ENCODE peak calls at places on chromosomes 7 and 10, in four cellular contexts. E is A549, V is brain microvascular endothelial cell, S is body of pancreas. I is an unnamed sample.

GRCh38 chr10:85609509-85609908 is 757.1 kb downstream of the GRID1 start:
- DNase-seq in E (no peak), V (no peak), S (no peak), I (no peak)

GRCh38 chr10:89296227-89296648 is 5.6 kb upstream of the IFIT2 start:
- DNase-seq in E (no peak), V (no peak), S (no peak), I (no peak)

GRCh38 chr7:42730621-42731020 is 181.2 kb downstream of the C7orf25 start:
- DNase-seq in E (no peak), V (no peak), S (no peak), I (no peak)

GRCh38 chr7:75951506-75951905 is 36.6 kb downstream of the POR start:
- DNase-seq in E (no peak), V (peak; percentile 56), S (no peak), I (no peak)

GRCh38 chr7:95927781-95928180 is 155.4 kb downstream of the DYNC1I1 start:
- DNase-seq in E (no peak), V (no peak), S (no peak), I (no peak)

GRCh38 chr7:132569884-132570614 is 6.2 kb downstream of the PLXNA4 start:
- DNase-seq in E (no peak), V (no peak), S (no peak), I (no peak)

GRCh38 chr7:105473163-105473562 is 48.9 kb downstream of the PUS7 start:
- DNase-seq in E (no peak), V (peak; percentile 71), S (no peak), I (no peak)

GRCh38 chr7:30382607-30383006 is 96.0 kb downstream of the NOD1 start:
- DNase-seq in E (no peak), V (no peak), S (no peak), I (no peak)

GRCh38 chr10:50260791-50261281 is 9.5 kb upstream of the ASAH2 start:
- DNase-seq in E (no peak), V (no peak), S (no peak), I (no peak)

GRCh38 chr7:89085580-89085979 is 290.0 kb upstream of the TEX47 start:
- DNase-seq in E (no peak), V (no peak), S (no peak), I (no peak)

GRCh38 chr10:131200856-131201470 is 110.6 kb downstream of the TCERG1L start:
- DNase-seq in E (no peak), V (no peak), S (no peak), I (peak; percentile 26)

GRCh38 chr10:7687228-7687907 is 15.7 kb upstream of the ITIH2 start:
- DNase-seq in E (peak; percentile 74), V (peak; percentile 86), S (peak; percentile 81), I (peak; percentile 56)

GRCh38 chr7:82506702-82507101 is 63.1 kb upstream of the CACNA2D1 start:
- DNase-seq in E (no peak), V (peak; percentile 34), S (no peak), I (no peak)

GRCh38 chr7:93198472-93198871 is 27.8 kb downstream of the HEPACAM2 start:
- DNase-seq in E (no peak), V (no peak), S (no peak), I (no peak)

GRCh38 chr7:81534446-81534845 is 235.4 kb downstream of the HGF start:
- DNase-seq in E (no peak), V (no peak), S (no peak), I (no peak)

GRCh38 chr7:57205000-57205399 is 72.8 kb upstream of the ZNF479 start:
- DNase-seq in E (no peak), V (no peak), S (no peak), I (no peak)

GRCh38 chr7:20598479-20599419 is 16.7 kb upstream of the ABCB5 start:
- DNase-seq in E (peak; percentile 33), V (peak; percentile 23), S (no peak), I (no peak)

GRCh38 chr10:89952314-89952713 is 250.9 kb downstream of the KIF20B start:
- DNase-seq in E (no peak), V (no peak), S (no peak), I (no peak)

GRCh38 chr7:68258569-68258968 is 1261.9 kb downstream of the TYW1 start:
- DNase-seq in E (no peak), V (no peak), S (no peak), I (no peak)

GRCh38 chr7:143257501-143257900 is 5.7 kb upstream of the GSTK1 start:
- DNase-seq in E (peak; percentile 25), V (no peak), S (no peak), I (no peak)

GRCh38 chr10:102642553-102643345 is 1.5 kb upstream of the TRIM8 start:
- DNase-seq in E (no peak), V (peak; percentile 56), S (peak; percentile 75), I (no peak)

GRCh38 chr10:88428442-88428841 is 154.7 kb downstream of the RNLS start:
- DNase-seq in E (peak; percentile 17), V (peak; percentile 53), S (no peak), I (no peak)

GRCh38 chr10:74111799-74112198 is 38.8 kb downstream of the AP3M1 start:
- DNase-seq in E (no peak), V (no peak), S (no peak), I (no peak)

GRCh38 chr10:102523250-102524029 is 19.7 kb downstream of the SUFU start:
- DNase-seq in E (no peak), V (peak; percentile 47), S (no peak), I (no peak)

GRCh38 chr10:71978476-71978875 is 14.3 kb downstream of the CHST3 start:
- DNase-seq in E (no peak), V (no peak), S (no peak), I (no peak)

GRCh38 chr10:47438857-47439474 is 44.9 kb downstream of the ANXA8 start:
- DNase-seq in E (peak; percentile 65), V (peak; percentile 83), S (peak; percentile 73), I (peak; percentile 51)

GRCh38 chr10:131355116-131355515 is 43.6 kb upstream of the TCERG1L start:
- DNase-seq in E (no peak), V (no peak), S (no peak), I (no peak)

GRCh38 chr10:128345331-128345730 is 219.1 kb upstream of the MKI67 start:
- DNase-seq in E (no peak), V (no peak), S (no peak), I (no peak)

GRCh38 chr7:136912339-136912738 is 43.9 kb downstream of the CHRM2 start:
- DNase-seq in E (no peak), V (peak; percentile 32), S (no peak), I (no peak)

GRCh38 chr7:142168746-142169145 is 57.2 kb downstream of the MGAM2 start:
- DNase-seq in E (no peak), V (peak; percentile 67), S (no peak), I (no peak)

GRCh38 chr7:74625446-74625845 is 32.1 kb upstream of the GTF2I start:
- DNase-seq in E (no peak), V (peak; percentile 8), S (no peak), I (no peak)

GRCh38 chr10:88108115-88108610 is 244.7 kb downstream of the PTEN start:
- DNase-seq in E (no peak), V (no peak), S (no peak), I (no peak)

GRCh38 chr10:17801507-17801906 is 7.6 kb upstream of the MRC1 start:
- DNase-seq in E (no peak), V (no peak), S (no peak), I (no peak)

GRCh38 chr7:107946451-107946850 is 55.5 kb downstream of the DLD start:
- DNase-seq in E (no peak), V (peak; percentile 35), S (no peak), I (no peak)
- TF ChIP-seq CTCF in E (no peak), V (peak; percentile 10), S (no peak), I (no peak)

GRCh38 chr10:69328346-69328687 is 50.0 kb downstream of the HK1 start:
- DNase-seq in E (no peak), V (no peak), S (no peak), I (no peak)

GRCh38 chr10:69324583-69324982 is 46.3 kb downstream of the HK1 start:
- DNase-seq in E (no peak), V (no peak), S (no peak), I (no peak)

GRCh38 chr10:69329721-69330178 is 51.5 kb downstream of the HK1 start:
- DNase-seq in E (no peak), V (no peak), S (no peak), I (no peak)

GRCh38 chr10:69326692-69327091 is 48.4 kb downstream of the HK1 start:
- DNase-seq in E (no peak), V (no peak), S (no peak), I (no peak)

DNA sequence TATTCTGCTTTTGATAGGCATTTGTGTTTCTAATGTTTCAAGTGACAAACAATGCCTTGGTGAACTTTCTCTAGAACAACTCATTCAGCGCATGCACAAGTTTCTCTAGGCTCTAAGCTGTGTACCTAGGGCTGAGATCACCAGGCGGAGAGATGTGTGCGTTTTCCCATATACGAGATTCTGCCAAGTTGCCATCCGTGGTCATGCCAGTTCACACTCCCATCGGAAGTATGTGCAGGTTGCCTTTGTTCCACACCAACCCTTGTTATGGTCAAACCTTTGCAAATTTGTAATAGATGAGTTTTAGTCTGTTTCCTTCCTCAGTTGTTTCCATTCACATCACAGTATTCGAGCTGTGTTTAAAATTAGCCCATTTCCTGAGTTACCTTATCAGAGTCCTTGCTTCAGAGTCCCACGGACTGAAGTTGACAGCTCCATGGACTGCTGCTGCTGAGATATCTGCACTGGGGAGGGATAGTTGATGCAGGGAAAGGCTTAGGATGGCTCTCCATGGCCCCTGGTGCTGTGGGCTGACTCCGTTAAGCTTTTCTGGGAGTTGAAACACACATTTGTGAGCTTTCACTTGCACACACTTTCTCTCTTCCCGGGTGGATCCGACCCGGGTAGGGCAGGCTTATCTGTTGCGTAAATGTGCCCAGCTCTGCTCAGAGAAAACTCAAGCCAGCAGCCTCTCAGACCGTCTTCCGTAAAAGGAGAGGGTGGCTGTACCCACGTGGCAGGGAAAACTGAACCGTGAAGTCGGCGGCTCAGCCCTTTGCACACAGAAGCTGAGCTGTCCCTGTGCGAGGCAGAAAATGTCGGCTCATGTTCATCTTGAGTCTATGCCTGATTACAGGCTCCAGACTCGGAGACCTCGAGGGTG is 49.4 kb downstream of the HK1 start:
- DNase-seq in E (no peak), V (peak; percentile 50), S (peak; percentile 41), I (no peak)
- H3K27ac ChIP-seq in E (no peak overlapping the region), V (peak overlapping the region; percentile 22), S (peak overlapping the region; percentile 33), I (peak overlapping the region; percentile 84)

DNA sequence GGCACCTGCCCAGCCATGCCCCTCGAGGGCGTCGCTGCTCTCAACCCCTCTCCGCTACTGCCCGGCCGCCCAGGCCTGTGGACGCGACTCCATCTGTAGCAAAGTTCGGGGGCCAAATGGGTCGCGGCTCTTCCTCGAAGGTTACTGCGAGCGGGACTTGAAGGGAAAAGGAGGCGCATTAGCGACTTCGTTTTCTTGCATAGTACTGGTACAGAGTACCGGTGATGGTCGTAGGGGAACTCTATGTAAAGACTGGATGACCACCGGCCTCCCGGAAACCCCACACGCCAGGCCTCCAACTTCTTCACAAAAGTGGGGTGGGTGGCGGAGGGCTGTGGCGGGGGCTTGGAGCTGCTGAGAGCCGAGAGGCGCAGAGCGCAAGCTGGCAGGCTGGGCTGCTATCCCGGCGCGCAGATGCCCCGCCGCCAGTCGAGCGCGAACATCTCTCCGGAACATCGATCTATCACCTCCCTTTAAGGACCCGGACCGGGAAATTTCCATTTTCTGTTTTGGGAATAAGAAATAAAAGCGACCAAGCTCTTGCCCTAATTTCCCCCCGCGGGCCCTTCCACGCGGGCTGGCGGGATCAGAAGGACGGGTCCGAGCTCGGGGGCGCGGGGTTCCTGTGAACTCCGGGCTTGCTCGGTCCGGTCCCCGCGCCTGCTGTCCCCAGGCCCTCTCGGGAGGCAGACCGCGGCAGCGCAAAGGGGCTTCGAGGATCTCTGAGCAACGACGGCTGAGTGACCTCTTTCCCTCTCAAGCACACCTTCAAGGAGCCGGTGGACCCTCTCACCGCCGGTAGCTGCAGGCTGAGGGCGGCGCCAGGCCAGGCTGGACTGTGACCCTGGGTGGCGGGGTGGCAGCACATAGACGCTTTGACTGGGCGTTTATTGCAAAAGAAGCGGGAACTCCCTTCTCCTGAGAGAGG is 12.2 kb upstream of the FEZF1 start:
- DNase-seq in E (no peak), V (no peak), S (no peak), I (no peak)
- H3K4me3 ChIP-seq in E (no peak overlapping the region), V (no peak overlapping the region), S (no peak overlapping the region), I (no peak overlapping the region)

GRCh38 chr10:13213163-13213562 is 21.0 kb downstream of the UCMA start:
- DNase-seq in E (no peak), V (no peak), S (no peak), I (no peak)
- TF ChIP-seq CTCF in E (no peak), V (no peak), S (no peak), I (no peak)